ENCODE peak calls at places on chromosome 20, in eight cellular contexts. One of them, this sample, is unnamed.

GRCh38 chr20:36642136-36642535 is 3.9 kb downstream of the SLA2 start:
- DNase-seq in mesendoderm: no peak
- DNase-seq in pancreas: no peak
- DNase-seq in heart left ventricle: no peak
- DNase-seq in breast epithelium: no peak
- DNase-seq in CD4-positive, alpha-beta memory T cell: no peak
- DNase-seq in neuronal stem cell: no peak
- DNase-seq in left lung: no peak
- DNase-seq in this sample: no peak

GRCh38 chr20:41587956-41588355 is 30.2 kb downstream of the CHD6 start:
- DNase-seq in mesendoderm: no peak
- DNase-seq in pancreas: no peak
- DNase-seq in heart left ventricle: no peak
- DNase-seq in breast epithelium: no peak
- DNase-seq in CD4-positive, alpha-beta memory T cell: no peak
- DNase-seq in neuronal stem cell: no peak
- DNase-seq in left lung: no peak
- DNase-seq in this sample: no peak

GRCh38 chr20:61730631-61731362 is 334.9 kb downstream of the TAF4 start:
- DNase-seq in mesendoderm: no peak
- DNase-seq in pancreas: no peak
- DNase-seq in heart left ventricle: no peak
- DNase-seq in breast epithelium: no peak
- DNase-seq in CD4-positive, alpha-beta memory T cell: no peak
- DNase-seq in neuronal stem cell: no peak
- DNase-seq in left lung: no peak
- DNase-seq in this sample: no peak

GRCh38 chr20:32079655-32080109 is 27.6 kb downstream of the HCK start:
- DNase-seq in mesendoderm: peak; percentile 8
- DNase-seq in pancreas: no peak
- DNase-seq in heart left ventricle: no peak
- DNase-seq in breast epithelium: no peak
- DNase-seq in CD4-positive, alpha-beta memory T cell: no peak
- DNase-seq in neuronal stem cell: no peak
- DNase-seq in left lung: no peak
- DNase-seq in this sample: no peak

GRCh38 chr20:54084727-54085368 is 14.5 kb upstream of the BCAS1 start:
- DNase-seq in mesendoderm: no peak
- DNase-seq in pancreas: no peak
- DNase-seq in heart left ventricle: no peak
- DNase-seq in breast epithelium: no peak
- DNase-seq in CD4-positive, alpha-beta memory T cell: no peak
- DNase-seq in neuronal stem cell: no peak
- DNase-seq in left lung: no peak
- DNase-seq in this sample: no peak

GRCh38 chr20:8089668-8090067 is 42.4 kb upstream of the PLCB1 start:
- DNase-seq in mesendoderm: peak; percentile 37
- DNase-seq in pancreas: no peak
- DNase-seq in heart left ventricle: no peak
- DNase-seq in breast epithelium: no peak
- DNase-seq in CD4-positive, alpha-beta memory T cell: no peak
- DNase-seq in neuronal stem cell: peak; percentile 21
- DNase-seq in left lung: no peak
- DNase-seq in this sample: no peak

GRCh38 chr20:57323034-57323433 is 6.6 kb upstream of the SPO11 start:
- DNase-seq in mesendoderm: peak; percentile 93
- DNase-seq in pancreas: no peak
- DNase-seq in heart left ventricle: no peak
- DNase-seq in breast epithelium: peak; percentile 32
- DNase-seq in CD4-positive, alpha-beta memory T cell: no peak
- DNase-seq in neuronal stem cell: peak; percentile 61
- DNase-seq in left lung: no peak
- DNase-seq in this sample: peak; percentile 80

GRCh38 chr20:57108218-57108617 is 158.2 kb downstream of the BMP7 start:
- DNase-seq in mesendoderm: no peak
- DNase-seq in pancreas: no peak
- DNase-seq in heart left ventricle: no peak
- DNase-seq in breast epithelium: no peak
- DNase-seq in CD4-positive, alpha-beta memory T cell: no peak
- DNase-seq in neuronal stem cell: no peak
- DNase-seq in left lung: no peak
- DNase-seq in this sample: no peak

GRCh38 chr20:12464036-12464435 is 544.7 kb upstream of the SPTLC3 start:
- DNase-seq in mesendoderm: no peak
- DNase-seq in pancreas: no peak
- DNase-seq in heart left ventricle: no peak
- DNase-seq in breast epithelium: no peak
- DNase-seq in CD4-positive, alpha-beta memory T cell: no peak
- DNase-seq in neuronal stem cell: no peak
- DNase-seq in left lung: no peak
- DNase-seq in this sample: no peak

GRCh38 chr20:8903655-8904605 is 165.0 kb upstream of the PLCB4 start:
- DNase-seq in mesendoderm: no peak
- DNase-seq in pancreas: no peak
- DNase-seq in heart left ventricle: no peak
- DNase-seq in breast epithelium: no peak
- DNase-seq in CD4-positive, alpha-beta memory T cell: no peak
- DNase-seq in neuronal stem cell: no peak
- DNase-seq in left lung: no peak
- DNase-seq in this sample: no peak

GRCh38 chr20:20184711-20185110 is 132.4 kb downstream of the CFAP61 start:
- DNase-seq in mesendoderm: no peak
- DNase-seq in pancreas: no peak
- DNase-seq in heart left ventricle: no peak
- DNase-seq in breast epithelium: no peak
- DNase-seq in CD4-positive, alpha-beta memory T cell: no peak
- DNase-seq in neuronal stem cell: no peak
- DNase-seq in left lung: no peak
- DNase-seq in this sample: no peak

GRCh38 chr20:60977896-60978295 is 274.2 kb upstream of the CDH4 start:
- DNase-seq in mesendoderm: no peak
- DNase-seq in pancreas: no peak
- DNase-seq in heart left ventricle: no peak
- DNase-seq in breast epithelium: no peak
- DNase-seq in CD4-positive, alpha-beta memory T cell: no peak
- DNase-seq in neuronal stem cell: no peak
- DNase-seq in left lung: no peak
- DNase-seq in this sample: peak; percentile 66

GRCh38 chr20:60694763-60695162 is 557.3 kb upstream of the CDH4 start:
- DNase-seq in mesendoderm: peak; percentile 26
- DNase-seq in pancreas: no peak
- DNase-seq in heart left ventricle: no peak
- DNase-seq in breast epithelium: no peak
- DNase-seq in CD4-positive, alpha-beta memory T cell: no peak
- DNase-seq in neuronal stem cell: no peak
- DNase-seq in left lung: no peak
- DNase-seq in this sample: no peak

GRCh38 chr20:48309293-48309692 is 518.5 kb downstream of the PREX1 start:
- DNase-seq in mesendoderm: no peak
- DNase-seq in pancreas: no peak
- DNase-seq in heart left ventricle: no peak
- DNase-seq in breast epithelium: no peak
- DNase-seq in CD4-positive, alpha-beta memory T cell: no peak
- DNase-seq in neuronal stem cell: no peak
- DNase-seq in left lung: no peak
- DNase-seq in this sample: no peak

GRCh38 chr20:37615507-37616425 is 78.1 kb upstream of the CTNNBL1 start:
- DNase-seq in mesendoderm: peak; percentile 57
- DNase-seq in pancreas: peak; percentile 30
- DNase-seq in heart left ventricle: no peak
- DNase-seq in breast epithelium: no peak
- DNase-seq in CD4-positive, alpha-beta memory T cell: no peak
- DNase-seq in neuronal stem cell: peak; percentile 51
- DNase-seq in left lung: no peak
- DNase-seq in this sample: peak; percentile 48

GRCh38 chr20:48690888-48691287 is 136.9 kb downstream of the PREX1 start:
- DNase-seq in mesendoderm: no peak
- DNase-seq in pancreas: no peak
- DNase-seq in heart left ventricle: no peak
- DNase-seq in breast epithelium: no peak
- DNase-seq in CD4-positive, alpha-beta memory T cell: no peak
- DNase-seq in neuronal stem cell: no peak
- DNase-seq in left lung: peak; percentile 52
- DNase-seq in this sample: peak; percentile 58

GRCh38 chr20:39032997-39033396 is 70.9 kb downstream of the DHX35 start:
- DNase-seq in mesendoderm: no peak
- DNase-seq in pancreas: no peak
- DNase-seq in heart left ventricle: no peak
- DNase-seq in breast epithelium: no peak
- DNase-seq in CD4-positive, alpha-beta memory T cell: no peak
- DNase-seq in neuronal stem cell: no peak
- DNase-seq in left lung: no peak
- DNase-seq in this sample: no peak

GRCh38 chr20:55067158-55067825 is 591.9 kb downstream of the DOK5 start:
- DNase-seq in mesendoderm: no peak
- DNase-seq in pancreas: no peak
- DNase-seq in heart left ventricle: no peak
- DNase-seq in breast epithelium: no peak
- DNase-seq in CD4-positive, alpha-beta memory T cell: no peak
- DNase-seq in neuronal stem cell: no peak
- DNase-seq in left lung: no peak
- DNase-seq in this sample: no peak

GRCh38 chr20:20755227-20755626 is 42.8 kb upstream of the RALGAPA2 start:
- DNase-seq in mesendoderm: no peak
- DNase-seq in pancreas: no peak
- DNase-seq in heart left ventricle: no peak
- DNase-seq in breast epithelium: no peak
- DNase-seq in CD4-positive, alpha-beta memory T cell: no peak
- DNase-seq in neuronal stem cell: no peak
- DNase-seq in left lung: no peak
- DNase-seq in this sample: no peak

GRCh38 chr20:3679749-3680700 is 1.8 kb downstream of the ADAM33 start:
- DNase-seq in mesendoderm: peak; percentile 73
- DNase-seq in pancreas: no peak
- DNase-seq in heart left ventricle: peak; percentile 71
- DNase-seq in breast epithelium: no peak
- DNase-seq in CD4-positive, alpha-beta memory T cell: no peak
- DNase-seq in neuronal stem cell: no peak
- DNase-seq in left lung: no peak
- DNase-seq in this sample: no peak
- H3K27ac ChIP-seq in mesendoderm: no peak overlapping the region
- H3K27ac ChIP-seq in pancreas: no peak overlapping the region
- H3K27ac ChIP-seq in heart left ventricle: peak overlapping the region; percentile 69
- H3K27ac ChIP-seq in breast epithelium: peak overlapping the region; percentile 84
- H3K27ac ChIP-seq in CD4-positive, alpha-beta memory T cell: no peak overlapping the region
- H3K27ac ChIP-seq in neuronal stem cell: no peak overlapping the region
- H3K27ac ChIP-seq in left lung: peak overlapping the region; percentile 73
- H3K27ac ChIP-seq in this sample: no peak overlapping the region

DNA sequence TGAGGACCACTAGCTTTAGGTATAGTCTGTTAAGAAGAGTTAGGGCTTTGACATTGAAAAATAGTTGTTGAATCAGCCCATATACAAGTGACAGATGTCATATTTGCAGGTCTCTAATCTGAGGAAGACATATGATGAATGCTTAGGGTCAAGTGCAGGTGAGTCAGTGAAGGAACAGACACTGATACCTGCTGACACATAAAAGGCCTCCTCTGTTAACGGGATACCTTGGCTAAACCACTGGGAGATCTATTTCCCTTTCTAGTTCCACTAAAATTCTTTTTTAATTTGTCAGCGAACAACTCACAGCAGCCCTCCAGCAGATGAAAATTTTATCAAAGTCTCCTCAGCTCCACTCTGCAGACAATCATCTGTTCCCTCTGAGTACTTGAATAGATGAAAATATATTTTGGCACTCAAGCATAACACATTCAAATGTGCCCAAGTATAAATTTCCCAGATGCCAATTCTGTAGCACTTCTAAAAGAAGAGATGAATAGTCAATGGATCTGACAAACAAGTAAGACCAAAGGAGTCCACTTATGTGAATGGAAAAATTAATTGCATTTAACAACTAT is 154.0 kb downstream of the KIF16B start:
- DNase-seq in mesendoderm: no peak
- DNase-seq in pancreas: no peak
- DNase-seq in heart left ventricle: no peak
- DNase-seq in breast epithelium: no peak
- DNase-seq in CD4-positive, alpha-beta memory T cell: no peak
- DNase-seq in neuronal stem cell: no peak
- DNase-seq in left lung: no peak
- DNase-seq in this sample: no peak
- H3K27me3 ChIP-seq in mesendoderm: no peaks in the 10 kb centered on the region
- H3K27me3 ChIP-seq in pancreas: no peaks in the 10 kb centered on the region
- H3K27me3 ChIP-seq in heart left ventricle: no peaks in the 10 kb centered on the region
- H3K27me3 ChIP-seq in breast epithelium: no peaks in the 10 kb centered on the region
- H3K27me3 ChIP-seq in CD4-positive, alpha-beta memory T cell: no peaks in the 10 kb centered on the region
- H3K27me3 ChIP-seq in neuronal stem cell: no peaks in the 10 kb centered on the region
- H3K27me3 ChIP-seq in left lung: no peaks in the 10 kb centered on the region
- H3K27me3 ChIP-seq in this sample: no peaks in the 10 kb centered on the region

GRCh38 chr20:3109350-3110302 is 25.1 kb upstream of the AVP start:
- DNase-seq in mesendoderm: no peak
- DNase-seq in pancreas: no peak
- DNase-seq in heart left ventricle: no peak
- DNase-seq in breast epithelium: no peak
- DNase-seq in CD4-positive, alpha-beta memory T cell: no peak
- DNase-seq in neuronal stem cell: no peak
- DNase-seq in left lung: no peak
- DNase-seq in this sample: no peak
- H3K4me3 ChIP-seq in mesendoderm: no peak overlapping the region
- H3K4me3 ChIP-seq in pancreas: no peak overlapping the region
- H3K4me3 ChIP-seq in heart left ventricle: no peak overlapping the region
- H3K4me3 ChIP-seq in breast epithelium: no peak overlapping the region
- H3K4me3 ChIP-seq in CD4-positive, alpha-beta memory T cell: no peak overlapping the region
- H3K4me3 ChIP-seq in neuronal stem cell: no peak overlapping the region
- H3K4me3 ChIP-seq in left lung: no peak overlapping the region
- H3K4me3 ChIP-seq in this sample: no peak overlapping the region

DNA sequence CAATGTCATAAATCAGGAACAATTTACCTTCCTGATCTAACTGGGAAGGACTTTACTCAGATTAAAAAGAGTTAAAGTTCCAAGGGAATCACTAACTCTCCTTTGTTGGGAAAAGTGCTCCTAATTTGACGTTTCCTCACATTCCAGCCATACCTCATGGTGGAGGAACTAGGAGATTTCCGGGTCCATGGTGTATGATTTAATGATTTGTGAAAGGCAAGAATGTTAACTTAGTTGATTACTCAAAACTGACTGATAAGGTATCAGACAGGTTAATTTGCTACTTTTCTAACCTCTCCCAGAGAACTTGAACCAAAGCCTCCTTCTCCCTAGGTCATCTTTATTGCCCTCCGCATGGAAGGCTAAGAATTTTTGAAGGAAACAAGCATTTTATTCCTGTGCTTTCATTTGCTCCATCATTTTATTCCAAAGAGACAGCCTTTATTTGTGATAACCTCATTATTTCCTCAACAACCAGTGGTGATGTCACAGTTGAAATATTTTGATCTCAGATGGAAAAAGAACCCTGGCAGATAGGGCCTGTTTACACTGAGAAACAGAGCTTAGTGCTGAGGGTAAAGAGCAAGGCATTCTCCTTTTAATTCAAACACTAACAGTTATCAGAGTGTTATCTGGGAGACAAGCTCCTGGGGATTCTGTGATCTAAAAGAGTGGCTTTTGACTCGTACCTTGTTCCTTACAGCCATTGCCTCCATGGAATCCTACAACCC is 57.5 kb upstream of the BMP2 start:
- DNase-seq in mesendoderm: peak; percentile 96
- DNase-seq in pancreas: no peak
- DNase-seq in heart left ventricle: no peak
- DNase-seq in breast epithelium: no peak
- DNase-seq in CD4-positive, alpha-beta memory T cell: no peak
- DNase-seq in neuronal stem cell: no peak
- DNase-seq in left lung: no peak
- DNase-seq in this sample: no peak
- H3K27ac ChIP-seq in mesendoderm: peak overlapping the region; percentile 32
- H3K27ac ChIP-seq in pancreas: peak overlapping the region; percentile 50
- H3K27ac ChIP-seq in heart left ventricle: no peak overlapping the region
- H3K27ac ChIP-seq in breast epithelium: no peak overlapping the region
- H3K27ac ChIP-seq in CD4-positive, alpha-beta memory T cell: no peak overlapping the region
- H3K27ac ChIP-seq in neuronal stem cell: no peak overlapping the region
- H3K27ac ChIP-seq in left lung: no peak overlapping the region
- H3K27ac ChIP-seq in this sample: no peak overlapping the region

GRCh38 chr20:10954137-10954840 is 280.5 kb upstream of the JAG1 start:
- DNase-seq in mesendoderm: peak; percentile 33
- DNase-seq in pancreas: peak; percentile 30
- DNase-seq in heart left ventricle: no peak
- DNase-seq in breast epithelium: peak; percentile 72
- DNase-seq in CD4-positive, alpha-beta memory T cell: no peak
- DNase-seq in neuronal stem cell: no peak
- DNase-seq in left lung: peak; percentile 45
- DNase-seq in this sample: no peak
- H3K27me3 ChIP-seq in mesendoderm: no peaks in the 10 kb centered on the region
- H3K27me3 ChIP-seq in pancreas: no peaks in the 10 kb centered on the region
- H3K27me3 ChIP-seq in heart left ventricle: no peaks in the 10 kb centered on the region
- H3K27me3 ChIP-seq in breast epithelium: no peaks in the 10 kb centered on the region
- H3K27me3 ChIP-seq in CD4-positive, alpha-beta memory T cell: no peaks in the 10 kb centered on the region
- H3K27me3 ChIP-seq in neuronal stem cell: no peaks in the 10 kb centered on the region
- H3K27me3 ChIP-seq in left lung: no peaks in the 10 kb centered on the region
- H3K27me3 ChIP-seq in this sample: no peaks in the 10 kb centered on the region

This sample was measured in thyroid gland.